ENCODE peak calls at places on chromosomes 1 and 21, in four cellular contexts. M is SJSA1, S is BE2C, Y is Calu3. A is an unnamed sample.

GRCh38 chr1:182735343-182735742 is 51.0 kb upstream of the RGS8 start:
- DNase-seq in M (no peak), S (no peak), Y (no peak), A (no peak)

GRCh38 chr1:236269439-236269838 is 12.3 kb downstream of the ERO1B start:
- DNase-seq in M (no peak), S (no peak), Y (no peak), A (no peak)

GRCh38 chr1:18794561-18794960 is 64.9 kb downstream of the TAS1R2 start:
- DNase-seq in M (no peak), S (peak; percentile 13), Y (peak; percentile 4), A (no peak)

GRCh38 chr1:104073463-104073902 is 323.8 kb downstream of the AMY1C start:
- DNase-seq in M (no peak), S (no peak), Y (no peak), A (peak; percentile 27)

GRCh38 chr1:87333692-87334347 is 5.1 kb downstream of the LMO4 start:
- DNase-seq in M (peak; percentile 55), S (no peak), Y (no peak), A (no peak)

GRCh38 chr21:34598931-34599400 is 15.9 kb downstream of the RCAN1 start:
- DNase-seq in M (no peak), S (no peak), Y (peak; percentile 6), A (peak; percentile 56)

GRCh38 chr1:119298687-119299086 is 69.9 kb upstream of the HAO2 start:
- DNase-seq in M (no peak), S (no peak), Y (peak; percentile 41), A (peak; percentile 73)

GRCh38 chr1:206557636-206558473 is 50.5 kb downstream of the RASSF5 start:
- DNase-seq in M (peak; percentile 26), S (no peak), Y (no peak), A (no peak)

GRCh38 chr1:155301342-155301841 is at the start of gene PKLR:
- DNase-seq in M (no peak), S (no peak), Y (no peak), A (no peak)

GRCh38 chr1:57447551-57447950 is 23.7 kb upstream of the DAB1 start:
- DNase-seq in M (no peak), S (no peak), Y (no peak), A (no peak)

GRCh38 chr21:41526478-41527087 is 18.6 kb upstream of the TMPRSS2 start:
- DNase-seq in M (no peak), S (no peak), Y (no peak), A (no peak)

GRCh38 chr1:77465139-77465538 is 183.3 kb downstream of the AK5 start:
- DNase-seq in M (no peak), S (no peak), Y (no peak), A (no peak)

GRCh38 chr1:206445861-206446495 is 24.3 kb upstream of the IKBKE start:
- DNase-seq in M (no peak), S (no peak), Y (no peak), A (no peak)

GRCh38 chr1:22763479-22764200 is 53.0 kb downstream of the EPHB2 start:
- DNase-seq in M (no peak), S (no peak), Y (no peak), A (no peak)

GRCh38 chr1:19065526-19066247 is 109.2 kb upstream of the IFFO2 start:
- DNase-seq in M (no peak), S (no peak), Y (no peak), A (no peak)

GRCh38 chr21:36859744-36860501 is 106.5 kb downstream of the HLCS start:
- DNase-seq in M (peak; percentile 68), S (peak; percentile 49), Y (peak; percentile 84), A (peak; percentile 92)

GRCh38 chr1:3032970-3033794 is 11.9 kb downstream of the ACTRT2 start:
- DNase-seq in M (no peak), S (no peak), Y (no peak), A (no peak)